ENCODE peak calls at places on chromosomes 7 and 10, in six cellular contexts. One of them, this sample, is unnamed.

GRCh38 chr7:1492221-1492620 is 12.0 kb downstream of the INTS1 start:
- DNase-seq in PC-9: no peak
- DNase-seq in brain microvascular endothelial cell: no peak
- DNase-seq in T follicular helper cell: no peak
- DNase-seq in pancreas: no peak
- DNase-seq in ascending aorta: no peak
- DNase-seq in this sample: no peak

GRCh38 chr10:93379366-93380042 is 102.6 kb downstream of the MYOF start:
- DNase-seq in PC-9: no peak
- DNase-seq in brain microvascular endothelial cell: peak
- DNase-seq in T follicular helper cell: no peak
- DNase-seq in pancreas: no peak
- DNase-seq in ascending aorta: peak
- DNase-seq in this sample: no peak

GRCh38 chr7:128352138-128352537 is 8.4 kb upstream of the RBM28 start:
- DNase-seq in PC-9: no peak
- DNase-seq in brain microvascular endothelial cell: no peak
- DNase-seq in T follicular helper cell: no peak
- DNase-seq in pancreas: peak
- DNase-seq in ascending aorta: peak
- DNase-seq in this sample: no peak

GRCh38 chr10:71714055-71714454 is 5.5 kb downstream of the C10orf105 start:
- DNase-seq in PC-9: no peak
- DNase-seq in brain microvascular endothelial cell: no peak
- DNase-seq in T follicular helper cell: no peak
- DNase-seq in pancreas: no peak
- DNase-seq in ascending aorta: no peak
- DNase-seq in this sample: no peak

GRCh38 chr7:157004050-157004838 is 6.2 kb downstream of the MNX1 start:
- DNase-seq in PC-9: no peak
- DNase-seq in brain microvascular endothelial cell: no peak
- DNase-seq in T follicular helper cell: no peak
- DNase-seq in pancreas: peak
- DNase-seq in ascending aorta: peak
- DNase-seq in this sample: no peak

GRCh38 chr10:13016413-13016812 is 14.9 kb upstream of the CCDC3 start:
- DNase-seq in PC-9: no peak
- DNase-seq in brain microvascular endothelial cell: peak
- DNase-seq in T follicular helper cell: no peak
- DNase-seq in pancreas: no peak
- DNase-seq in ascending aorta: no peak
- DNase-seq in this sample: no peak

GRCh38 chr10:6494452-6494839 is 85.6 kb downstream of the PRKCQ start:
- DNase-seq in PC-9: no peak
- DNase-seq in brain microvascular endothelial cell: no peak
- DNase-seq in T follicular helper cell: no peak
- DNase-seq in pancreas: no peak
- DNase-seq in ascending aorta: no peak
- DNase-seq in this sample: no peak

GRCh38 chr7:107684287-107684686 is 23.7 kb downstream of the SLC26A4 start:
- DNase-seq in PC-9: no peak
- DNase-seq in brain microvascular endothelial cell: no peak
- DNase-seq in T follicular helper cell: no peak
- DNase-seq in pancreas: no peak
- DNase-seq in ascending aorta: no peak
- DNase-seq in this sample: no peak

GRCh38 chr7:126411032-126411820 is 841.5 kb downstream of the GRM8 start:
- DNase-seq in PC-9: no peak
- DNase-seq in brain microvascular endothelial cell: no peak
- DNase-seq in T follicular helper cell: no peak
- DNase-seq in pancreas: no peak
- DNase-seq in ascending aorta: no peak
- DNase-seq in this sample: no peak

GRCh38 chr7:30135551-30136271 is 925 bp downstream of the MTURN start:
- DNase-seq in PC-9: peak
- DNase-seq in brain microvascular endothelial cell: peak
- DNase-seq in T follicular helper cell: peak
- DNase-seq in pancreas: peak
- DNase-seq in ascending aorta: peak
- DNase-seq in this sample: no peak

GRCh38 chr7:35599642-35600041 is 95.3 kb downstream of the HERPUD2 start:
- DNase-seq in PC-9: no peak
- DNase-seq in brain microvascular endothelial cell: no peak
- DNase-seq in T follicular helper cell: no peak
- DNase-seq in pancreas: no peak
- DNase-seq in ascending aorta: no peak
- DNase-seq in this sample: no peak

GRCh38 chr10:19592276-19592675 is 224.0 kb upstream of the PLXDC2 start:
- DNase-seq in PC-9: peak
- DNase-seq in brain microvascular endothelial cell: peak
- DNase-seq in T follicular helper cell: no peak
- DNase-seq in pancreas: no peak
- DNase-seq in ascending aorta: no peak
- DNase-seq in this sample: no peak